ENCODE peak calls at places on chromosomes 13 and 19, in six cellular contexts. T, Y, O, U, C and W are unnamed samples.

GRCh38 chr13:38167164-38167822 is 182.4 kb upstream of the UFM1 start:
- DNase-seq in T (no peak), Y (no peak), O (peak; percentile 44), U (no peak), C (no peak), W (no peak)

GRCh38 chr19:7522923-7523667 is 671 bp downstream of the MCOLN1 start:
- DNase-seq in T (no peak), Y (no peak), O (peak; percentile 17), U (no peak), C (no peak), W (no peak)

GRCh38 chr19:48121909-48122371 is 11.3 kb upstream of the PLA2G4C start:
- DNase-seq in T (no peak), Y (no peak), O (peak; percentile 83), U (peak; percentile 15), C (no peak), W (no peak)

GRCh38 chr19:29942404-29943261 is 594 bp downstream of the URI1 start:
- DNase-seq in T (no peak), Y (peak; percentile 28), O (peak; percentile 59), U (peak; percentile 77), C (peak; percentile 54), W (no peak)

GRCh38 chr13:41694902-41695301 is 237.6 kb downstream of the RGCC start:
- DNase-seq in T (no peak), Y (peak; percentile 98), O (no peak), U (peak; percentile 61), C (no peak), W (peak; percentile 67)

GRCh38 chr19:4557971-4558941 is 1.2 kb downstream of the SEMA6B start:
- DNase-seq in T (no peak), Y (no peak), O (peak; percentile 34), U (peak; percentile 50), C (no peak), W (no peak)

GRCh38 chr13:51044023-51044665 is 66.9 kb downstream of the C13orf42 start:
- DNase-seq in T (no peak), Y (no peak), O (no peak), U (no peak), C (no peak), W (no peak)

GRCh38 chr19:19053508-19054314 is 10.1 kb upstream of the SLC25A42 start:
- DNase-seq in T (no peak), Y (peak; percentile 63), O (peak; percentile 55), U (peak; percentile 86), C (peak; percentile 59), W (no peak)

GRCh38 chr13:33782631-33783030 is 35.3 kb upstream of the RFC3 start:
- DNase-seq in T (no peak), Y (no peak), O (no peak), U (no peak), C (no peak), W (no peak)

GRCh38 chr13:75303295-75303694 is 178.7 kb downstream of the TBC1D4 start:
- DNase-seq in T (no peak), Y (no peak), O (no peak), U (no peak), C (no peak), W (no peak)
- H3K27ac ChIP-seq in T (no peak overlapping the region), Y (no peak overlapping the region), O (no peak overlapping the region), U (no peak overlapping the region), C (no peak overlapping the region), W (no peak overlapping the region)

DNA sequence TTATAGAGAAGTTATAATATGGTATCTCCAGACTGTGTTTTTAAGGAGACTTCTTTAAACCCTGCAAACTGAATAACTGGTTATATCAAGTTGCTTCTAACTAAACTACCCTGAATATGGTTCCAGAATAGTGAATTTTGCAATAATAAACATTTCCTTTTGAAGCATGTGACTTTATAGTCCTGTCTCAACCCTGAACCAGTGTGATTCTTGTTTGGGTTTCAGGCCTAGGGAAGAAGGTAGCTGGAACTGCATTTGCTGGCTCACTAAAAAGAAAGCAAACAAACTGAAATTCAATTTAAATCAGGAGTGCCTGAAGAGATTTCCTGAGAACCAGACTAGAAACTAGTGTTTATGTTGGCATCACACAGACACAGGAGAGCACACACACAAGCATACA is 4.9 kb downstream of the ARHGEF7 start:
- DNase-seq in T (no peak), Y (peak; percentile 26), O (no peak), U (no peak), C (no peak), W (no peak)
- H3K27ac ChIP-seq in T (no peak overlapping the region), Y (no peak overlapping the region), O (no peak overlapping the region), U (no peak overlapping the region), C (no peak overlapping the region), W (no peak overlapping the region)

GRCh38 chr13:99307247-99307646 is at the start of gene GPR183:
- DNase-seq in T (no peak), Y (no peak), O (no peak), U (peak; percentile 82), C (no peak), W (no peak)

GRCh38 chr13:99303863-99304521 is 3.2 kb downstream of the GPR183 start:
- DNase-seq in T (no peak), Y (no peak), O (no peak), U (no peak), C (no peak), W (no peak)

GRCh38 chr13:99304541-99304940 is 2.7 kb downstream of the GPR183 start:
- DNase-seq in T (no peak), Y (no peak), O (no peak), U (no peak), C (no peak), W (no peak)

GRCh38 chr13:99307648-99308339 is 595 bp upstream of the GPR183 start:
- DNase-seq in T (no peak), Y (peak; percentile 44), O (no peak), U (peak; percentile 82), C (no peak), W (peak; percentile 83)

DNA sequence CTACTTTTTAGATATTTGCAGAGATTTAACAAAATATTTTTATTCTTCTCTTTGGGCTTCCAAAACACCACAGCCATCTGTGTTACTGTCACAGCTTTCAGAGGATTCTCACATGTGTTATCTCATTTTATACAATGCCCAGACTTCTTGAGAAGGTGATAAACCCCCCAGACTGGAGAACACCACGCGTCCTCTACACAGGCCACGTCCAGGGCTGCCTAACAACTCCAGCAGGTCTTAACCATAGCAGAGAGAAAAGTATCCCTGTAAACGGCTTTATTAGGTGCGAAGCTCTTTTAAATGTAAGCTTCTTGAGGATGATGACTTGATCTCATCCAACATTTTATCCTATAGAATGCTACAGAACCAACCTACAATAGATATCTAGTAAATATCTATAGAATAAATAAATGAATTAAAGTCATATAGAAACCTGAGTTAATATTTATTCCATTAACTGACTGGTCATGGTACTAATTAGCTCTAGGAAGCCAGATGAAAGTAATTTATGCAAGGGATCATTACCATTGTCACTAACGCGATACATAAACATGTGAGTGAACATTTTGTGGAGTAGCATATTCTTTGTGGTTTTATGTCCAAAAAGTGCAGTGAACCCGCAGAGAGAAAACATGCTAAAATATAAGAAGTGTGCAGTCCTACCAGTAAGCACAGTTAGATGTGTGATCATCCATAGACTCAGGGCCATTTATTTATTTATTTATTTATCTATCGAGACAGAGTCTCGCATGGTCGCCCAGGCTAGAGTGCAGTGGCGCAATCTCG is 1.8 kb downstream of the GPR183 start:
- DNase-seq in T (no peak), Y (no peak), O (no peak), U (no peak), C (no peak), W (no peak)
- H3K27ac ChIP-seq in T (no peak overlapping the region), Y (no peak overlapping the region), O (no peak overlapping the region), U (peak overlapping the region; percentile 19), C (no peak overlapping the region), W (no peak overlapping the region)

GRCh38 chr13:60242231-60242630 is 78.5 kb upstream of the DIAPH3 start:
- DNase-seq in T (no peak), Y (no peak), O (no peak), U (no peak), C (no peak), W (no peak)
- H3K27ac ChIP-seq in T (no peak overlapping the region), Y (no peak overlapping the region), O (no peak overlapping the region), U (peak overlapping the region; percentile 53), C (no peak overlapping the region), W (no peak overlapping the region)

GRCh38 chr19:676343-677105 is at the start of gene FSTL3:
- DNase-seq in T (no peak), Y (peak; percentile 34), O (no peak), U (peak; percentile 33), C (no peak), W (no peak)

GRCh38 chr19:674282-675151 is 1.7 kb upstream of the FSTL3 start:
- DNase-seq in T (no peak), Y (no peak), O (no peak), U (no peak), C (no peak), W (no peak)

GRCh38 chr19:677201-677600 is 1.0 kb downstream of the FSTL3 start:
- DNase-seq in T (peak; percentile 70), Y (peak; percentile 82), O (no peak), U (no peak), C (no peak), W (no peak)

GRCh38 chr19:677601-678380 is 1.6 kb downstream of the FSTL3 start:
- DNase-seq in T (peak; percentile 54), Y (peak; percentile 44), O (no peak), U (no peak), C (no peak), W (no peak)

GRCh38 chr19:676007-676342 is 217 bp upstream of the FSTL3 start:
- DNase-seq in T (no peak), Y (no peak), O (no peak), U (no peak), C (no peak), W (no peak)
- H3K27ac ChIP-seq in T (no peak overlapping the region), Y (no peak overlapping the region), O (no peak overlapping the region), U (no peak overlapping the region), C (no peak overlapping the region), W (peak overlapping the region; percentile 92)

DNA sequence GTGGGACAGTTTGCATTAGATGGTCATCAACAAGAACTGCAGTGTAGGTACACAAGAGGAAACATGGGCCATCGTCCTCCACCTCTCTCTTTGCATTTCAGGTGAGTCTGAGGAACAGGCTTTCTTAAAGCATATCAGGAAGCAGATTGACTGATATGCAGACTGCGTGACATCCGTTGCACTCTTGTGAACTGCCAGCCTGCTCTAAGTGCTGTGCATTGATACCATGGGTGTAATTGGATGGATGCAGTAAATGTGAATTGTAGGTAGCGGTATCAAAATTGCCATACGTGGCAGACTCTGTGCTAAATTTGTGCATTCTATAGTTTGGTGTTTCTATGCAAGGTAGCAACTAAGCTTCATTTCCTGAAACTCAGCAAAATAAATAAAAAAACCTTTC is 1008.3 kb downstream of the EFNB2 start:
- DNase-seq in T (no peak), Y (no peak), O (no peak), U (no peak), C (no peak), W (no peak)
- H3K27ac ChIP-seq in T (no peak overlapping the region), Y (no peak overlapping the region), O (no peak overlapping the region), U (no peak overlapping the region), C (no peak overlapping the region), W (no peak overlapping the region)

GRCh38 chr13:59527500-59527899 is 636.2 kb downstream of the DIAPH3 start:
- DNase-seq in T (no peak), Y (no peak), O (no peak), U (no peak), C (no peak), W (no peak)
- H3K27ac ChIP-seq in T (no peak overlapping the region), Y (no peak overlapping the region), O (no peak overlapping the region), U (no peak overlapping the region), C (no peak overlapping the region), W (no peak overlapping the region)